ENCODE peak calls at places on chromosomes 5 and 9, in five cellular contexts. Q is PC-9, U is mammary epithelial cell, K is fibroblast of pulmonary artery, H is tibial nerve. D is an unnamed sample.

GRCh38 chr5:168916266-168916665 is 337.1 kb upstream of the PANK3 start:
- DNase-seq in K (no peak), U (no peak), H (peak; percentile 41), Q (no peak), D (peak; percentile 62)

GRCh38 chr5:122259995-122260394 is 52.0 kb upstream of the SNCAIP start:
- DNase-seq in U (peak; percentile 78), K (peak; percentile 75), H (no peak), Q (no peak), D (no peak)

GRCh38 chr9:19358691-19359090 is 21.3 kb downstream of the RPS6 start:
- DNase-seq in Q (no peak), K (no peak), H (no peak), U (no peak), D (no peak)

GRCh38 chr5:95219411-95219810 is 65.5 kb downstream of the MCTP1 start:
- DNase-seq in U (no peak), K (no peak), Q (no peak), H (no peak), D (no peak)

GRCh38 chr5:73365301-73365853 is 83.2 kb downstream of the FOXD1 start:
- DNase-seq in H (no peak), U (peak; percentile 91), Q (no peak), K (peak; percentile 73), D (no peak)

GRCh38 chr5:76766746-76767145 is 50.8 kb downstream of the F2R start:
- DNase-seq in U (peak; percentile 51), Q (no peak), H (no peak), K (peak; percentile 38), D (no peak)

GRCh38 chr5:96381526-96381925 is 51.5 kb downstream of the PCSK1 start:
- DNase-seq in U (no peak), H (no peak), K (no peak), Q (no peak), D (peak; percentile 18)

GRCh38 chr9:100575765-100576368 is 2.0 kb upstream of the CAVIN4 start:
- DNase-seq in U (peak; percentile 64), K (peak; percentile 50), H (no peak), Q (peak; percentile 51), D (no peak)

GRCh38 chr9:6171667-6172066 is 43.9 kb upstream of the IL33 start:
- DNase-seq in Q (no peak), H (no peak), K (no peak), U (no peak), D (no peak)

GRCh38 chr9:26260238-26260637 is 582.0 kb upstream of the TUSC1 start:
- DNase-seq in U (peak; percentile 23), H (no peak), K (peak; percentile 58), Q (no peak), D (no peak)

GRCh38 chr9:95876595-95876994 is 1.1 kb downstream of the ERCC6L2 start:
- DNase-seq in Q (no peak), U (peak; percentile 25), K (no peak), H (no peak), D (no peak)

GRCh38 chr9:136886610-136887597 is 588 bp downstream of the TRAF2 start:
- DNase-seq in Q (peak; percentile 46), U (peak; percentile 31), H (no peak), K (no peak), D (peak; percentile 67)

GRCh38 chr9:125341566-125341965 is 79.9 kb downstream of the GAPVD1 start:
- DNase-seq in H (no peak), U (no peak), K (no peak), Q (no peak), D (no peak)

GRCh38 chr5:153496835-153497234 is 6.4 kb downstream of the GRIA1 start:
- DNase-seq in H (no peak), Q (peak; percentile 8), K (peak; percentile 64), U (peak; percentile 22), D (no peak)

GRCh38 chr5:73506459-73506955 is 8.3 kb downstream of the BTF3 start:
- DNase-seq in Q (no peak), K (no peak), U (no peak), H (no peak), D (no peak)

GRCh38 chr9:121654497-121655140 is 3.2 kb downstream of the DAB2IP start:
- DNase-seq in Q (no peak), K (no peak), H (no peak), U (no peak), D (no peak)

GRCh38 chr9:131095666-131096489 is 453 bp upstream of the AIF1L start:
- DNase-seq in H (no peak), K (no peak), Q (no peak), U (no peak), D (peak; percentile 82)

GRCh38 chr9:90189306-90189705 is 453.3 kb downstream of the DIRAS2 start:
- DNase-seq in U (no peak), K (no peak), Q (no peak), H (no peak), D (no peak)

GRCh38 chr5:53386341-53386740 is 94.1 kb upstream of the FST start:
- DNase-seq in U (no peak), Q (no peak), H (no peak), K (no peak), D (no peak)

GRCh38 chr9:87834357-87834756 is 48.3 kb upstream of the SPATA31E1 start:
- DNase-seq in Q (no peak), H (no peak), U (no peak), K (no peak), D (peak; percentile 36)
- TF ChIP-seq CTCF in Q (no peak), H (no peak), U (no peak), K (no peak), D (peak; percentile 23)

GRCh38 chr5:151040211-151040747 is 19.9 kb downstream of the GPX3 start:
- DNase-seq in Q (peak; percentile 63), K (peak; percentile 8), U (peak; percentile 82), H (no peak), D (no peak)
- TF ChIP-seq CTCF in Q (no peak), K (no peak), U (no peak), H (no peak), D (no peak)

DNA sequence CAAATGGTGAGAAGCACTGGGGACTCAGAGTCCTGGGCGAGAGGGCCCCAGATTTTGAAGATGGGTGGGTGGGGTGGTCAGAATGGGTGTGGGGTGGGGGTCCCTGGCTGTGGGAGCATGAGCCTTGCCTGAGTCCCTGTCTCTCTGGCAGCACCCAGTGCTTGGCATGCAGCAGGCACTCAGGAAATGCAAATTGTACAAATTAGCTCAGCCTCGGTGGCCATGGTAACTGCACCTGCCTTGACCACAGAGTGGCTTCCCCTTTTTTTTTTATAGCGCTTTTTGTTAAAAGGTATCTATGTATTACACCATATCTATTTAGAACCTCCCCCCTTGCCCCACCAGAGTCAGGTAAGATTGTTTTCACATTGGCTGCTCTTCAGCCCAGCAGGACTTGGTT is 19.2 kb upstream of the PITX1 start:
- DNase-seq in H (no peak), Q (no peak), U (no peak), K (no peak), D (no peak)
- TF ChIP-seq CTCF in H (no peak), Q (no peak), U (no peak), K (no peak), D (no peak)

DNA sequence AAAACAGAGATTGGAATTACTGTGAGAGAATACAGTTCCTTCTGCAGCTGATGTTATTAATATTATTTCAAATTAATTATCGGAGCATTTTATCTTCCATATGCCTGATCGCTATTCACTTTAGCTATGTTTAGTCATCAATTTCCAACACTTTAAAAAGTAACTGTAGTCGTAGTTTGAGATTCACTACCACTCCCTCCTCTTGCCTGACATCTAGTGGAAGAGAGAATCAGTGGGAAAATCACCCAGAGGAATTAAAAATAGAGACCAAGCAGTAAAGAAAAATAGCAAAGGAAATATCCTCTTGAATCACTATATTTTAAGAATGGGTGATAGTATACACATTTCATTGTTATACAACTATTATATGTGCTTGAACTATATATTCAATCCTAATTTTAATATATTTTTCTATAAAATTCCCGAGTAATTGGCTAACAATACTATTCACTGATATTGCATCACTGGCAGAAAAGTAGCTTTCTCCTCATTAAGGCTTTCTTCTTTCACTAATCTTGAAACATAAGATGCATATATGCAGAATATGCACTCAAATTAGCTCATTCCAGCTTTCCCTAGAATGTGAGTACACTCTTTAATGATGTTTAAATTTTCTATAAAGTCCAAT is 708.7 kb downstream of the CDH9 start:
- DNase-seq in H (no peak), Q (no peak), K (no peak), U (no peak), D (no peak)
- TF ChIP-seq CTCF in H (peak; percentile 19), Q (peak; percentile 72), K (peak; percentile 12), U (peak; percentile 35), D (peak; percentile 58)

D was measured in nephron progenitor cell.